ENCODE peak calls at places on chromosomes 13 and 19, in nine cellular contexts. One of them, this sample, is unnamed.
A peak's percentile ranks its signal among the peaks of the same experiment; 100 is the strongest.

GRCh38 chr13:98018293-98018692 is 64.8 kb downstream of the IPO5 start:
- DNase-seq in pons: no peak
- DNase-seq in heart right ventricle: no peak
- DNase-seq in T-helper 2 cell: no peak
- DNase-seq in mucosa of descending colon: no peak
- DNase-seq in nucleus accumbens: no peak
- DNase-seq in CD4-positive, alpha-beta T cell: no peak
- DNase-seq in right lobe of liver: no peak
- DNase-seq in activated B cell treated with CpG ODN at 0.5 μM for 24 hours: no peak
- DNase-seq in this sample: no peak

GRCh38 chr13:110125157-110125556 is 181.8 kb downstream of the COL4A1 start:
- DNase-seq in nucleus accumbens: no peak
- DNase-seq in pons: no peak
- DNase-seq in CD4-positive, alpha-beta T cell: no peak
- DNase-seq in activated B cell treated with CpG ODN at 0.5 μM for 24 hours: no peak
- DNase-seq in heart right ventricle: no peak
- DNase-seq in mucosa of descending colon: no peak
- DNase-seq in T-helper 2 cell: no peak
- DNase-seq in right lobe of liver: no peak
- DNase-seq in this sample: no peak

GRCh38 chr19:40365613-40366401 is 17.3 kb downstream of the PLD3 start:
- DNase-seq in CD4-positive, alpha-beta T cell: peak; percentile 25
- DNase-seq in nucleus accumbens: peak; percentile 58
- DNase-seq in T-helper 2 cell: peak; percentile 30
- DNase-seq in heart right ventricle: peak; percentile 72
- DNase-seq in pons: peak; percentile 36
- DNase-seq in right lobe of liver: no peak
- DNase-seq in activated B cell treated with CpG ODN at 0.5 μM for 24 hours: peak; percentile 28
- DNase-seq in mucosa of descending colon: peak; percentile 64
- DNase-seq in this sample: peak; percentile 92

GRCh38 chr13:26412263-26412662 is 145.2 kb upstream of the WASF3 start:
- DNase-seq in CD4-positive, alpha-beta T cell: no peak
- DNase-seq in pons: peak; percentile 23
- DNase-seq in activated B cell treated with CpG ODN at 0.5 μM for 24 hours: no peak
- DNase-seq in nucleus accumbens: no peak
- DNase-seq in right lobe of liver: no peak
- DNase-seq in mucosa of descending colon: no peak
- DNase-seq in heart right ventricle: no peak
- DNase-seq in T-helper 2 cell: no peak
- DNase-seq in this sample: no peak

GRCh38 chr13:32989331-32989730 is 26.9 kb upstream of the KL start:
- DNase-seq in CD4-positive, alpha-beta T cell: no peak
- DNase-seq in mucosa of descending colon: no peak
- DNase-seq in right lobe of liver: no peak
- DNase-seq in nucleus accumbens: no peak
- DNase-seq in heart right ventricle: no peak
- DNase-seq in T-helper 2 cell: no peak
- DNase-seq in activated B cell treated with CpG ODN at 0.5 μM for 24 hours: no peak
- DNase-seq in pons: no peak
- DNase-seq in this sample: no peak

GRCh38 chr19:16113727-16114126 is 2.0 kb downstream of the RAB8A start:
- DNase-seq in mucosa of descending colon: no peak
- DNase-seq in heart right ventricle: no peak
- DNase-seq in nucleus accumbens: no peak
- DNase-seq in pons: peak; percentile 70
- DNase-seq in CD4-positive, alpha-beta T cell: no peak
- DNase-seq in T-helper 2 cell: peak; percentile 59
- DNase-seq in right lobe of liver: no peak
- DNase-seq in activated B cell treated with CpG ODN at 0.5 μM for 24 hours: no peak
- DNase-seq in this sample: no peak

GRCh38 chr19:42098781-42099180 is 22.8 kb downstream of the ZNF574 start:
- DNase-seq in CD4-positive, alpha-beta T cell: no peak
- DNase-seq in activated B cell treated with CpG ODN at 0.5 μM for 24 hours: no peak
- DNase-seq in heart right ventricle: no peak
- DNase-seq in mucosa of descending colon: no peak
- DNase-seq in nucleus accumbens: no peak
- DNase-seq in right lobe of liver: no peak
- DNase-seq in pons: no peak
- DNase-seq in T-helper 2 cell: no peak
- DNase-seq in this sample: no peak

GRCh38 chr19:48064509-48064908 is 20.6 kb upstream of the CABP5 start:
- DNase-seq in pons: no peak
- DNase-seq in nucleus accumbens: no peak
- DNase-seq in mucosa of descending colon: no peak
- DNase-seq in activated B cell treated with CpG ODN at 0.5 μM for 24 hours: no peak
- DNase-seq in right lobe of liver: no peak
- DNase-seq in CD4-positive, alpha-beta T cell: no peak
- DNase-seq in T-helper 2 cell: no peak
- DNase-seq in heart right ventricle: no peak
- DNase-seq in this sample: no peak

GRCh38 chr13:113192902-113193301 is 15.6 kb downstream of the PCID2 start:
- DNase-seq in activated B cell treated with CpG ODN at 0.5 μM for 24 hours: no peak
- DNase-seq in nucleus accumbens: no peak
- DNase-seq in T-helper 2 cell: no peak
- DNase-seq in pons: no peak
- DNase-seq in CD4-positive, alpha-beta T cell: no peak
- DNase-seq in mucosa of descending colon: no peak
- DNase-seq in right lobe of liver: no peak
- DNase-seq in heart right ventricle: no peak
- DNase-seq in this sample: no peak

GRCh38 chr19:29013325-29013724 is 199.6 kb downstream of the UQCRFS1 start:
- DNase-seq in right lobe of liver: no peak
- DNase-seq in heart right ventricle: no peak
- DNase-seq in activated B cell treated with CpG ODN at 0.5 μM for 24 hours: no peak
- DNase-seq in mucosa of descending colon: no peak
- DNase-seq in T-helper 2 cell: no peak
- DNase-seq in nucleus accumbens: no peak
- DNase-seq in CD4-positive, alpha-beta T cell: no peak
- DNase-seq in pons: no peak
- DNase-seq in this sample: no peak

GRCh38 chr13:113645329-113645728 is 12.7 kb downstream of the ATP4B start:
- DNase-seq in nucleus accumbens: no peak
- DNase-seq in mucosa of descending colon: peak; percentile 14
- DNase-seq in right lobe of liver: peak; percentile 57
- DNase-seq in activated B cell treated with CpG ODN at 0.5 μM for 24 hours: no peak
- DNase-seq in T-helper 2 cell: no peak
- DNase-seq in pons: no peak
- DNase-seq in CD4-positive, alpha-beta T cell: no peak
- DNase-seq in heart right ventricle: no peak
- DNase-seq in this sample: no peak

GRCh38 chr19:23415561-23416191 is 20.4 kb upstream of the ZNF91 start:
- DNase-seq in activated B cell treated with CpG ODN at 0.5 μM for 24 hours: no peak
- DNase-seq in right lobe of liver: no peak
- DNase-seq in heart right ventricle: peak; percentile 31
- DNase-seq in pons: no peak
- DNase-seq in CD4-positive, alpha-beta T cell: no peak
- DNase-seq in mucosa of descending colon: peak; percentile 86
- DNase-seq in T-helper 2 cell: no peak
- DNase-seq in nucleus accumbens: peak; percentile 8
- DNase-seq in this sample: peak; percentile 84

GRCh38 chr13:74110053-74110452 is 24.2 kb downstream of the KLF12 start:
- DNase-seq in nucleus accumbens: no peak
- DNase-seq in T-helper 2 cell: no peak
- DNase-seq in right lobe of liver: no peak
- DNase-seq in pons: no peak
- DNase-seq in heart right ventricle: no peak
- DNase-seq in activated B cell treated with CpG ODN at 0.5 μM for 24 hours: no peak
- DNase-seq in mucosa of descending colon: peak; percentile 38
- DNase-seq in CD4-positive, alpha-beta T cell: no peak
- DNase-seq in this sample: no peak

GRCh38 chr19:5988520-5989387 is 10.8 kb upstream of the RANBP3 start:
- DNase-seq in pons: no peak
- DNase-seq in nucleus accumbens: no peak
- DNase-seq in CD4-positive, alpha-beta T cell: no peak
- DNase-seq in activated B cell treated with CpG ODN at 0.5 μM for 24 hours: no peak
- DNase-seq in heart right ventricle: no peak
- DNase-seq in mucosa of descending colon: no peak
- DNase-seq in right lobe of liver: no peak
- DNase-seq in T-helper 2 cell: no peak
- DNase-seq in this sample: no peak

GRCh38 chr13:20902438-20903163 is at the start of gene XPO4:
- DNase-seq in pons: peak; percentile 37
- DNase-seq in heart right ventricle: peak; percentile 83
- DNase-seq in mucosa of descending colon: peak; percentile 89
- DNase-seq in T-helper 2 cell: peak; percentile 90
- DNase-seq in CD4-positive, alpha-beta T cell: peak; percentile 76
- DNase-seq in right lobe of liver: peak; percentile 79
- DNase-seq in nucleus accumbens: peak; percentile 63
- DNase-seq in activated B cell treated with CpG ODN at 0.5 μM for 24 hours: peak; percentile 80
- DNase-seq in this sample: peak; percentile 90

GRCh38 chr13:46948338-46948737 is 51.5 kb upstream of the HTR2A start:
- DNase-seq in mucosa of descending colon: no peak
- DNase-seq in heart right ventricle: no peak
- DNase-seq in activated B cell treated with CpG ODN at 0.5 μM for 24 hours: no peak
- DNase-seq in pons: no peak
- DNase-seq in CD4-positive, alpha-beta T cell: no peak
- DNase-seq in right lobe of liver: no peak
- DNase-seq in T-helper 2 cell: no peak
- DNase-seq in nucleus accumbens: no peak
- DNase-seq in this sample: no peak

GRCh38 chr19:18007605-18007938 is 398 bp upstream of the ARRDC2 start:
- DNase-seq in T-helper 2 cell: no peak
- DNase-seq in mucosa of descending colon: no peak
- DNase-seq in CD4-positive, alpha-beta T cell: peak; percentile 37
- DNase-seq in right lobe of liver: no peak
- DNase-seq in pons: no peak
- DNase-seq in activated B cell treated with CpG ODN at 0.5 μM for 24 hours: no peak
- DNase-seq in nucleus accumbens: no peak
- DNase-seq in heart right ventricle: no peak
- DNase-seq in this sample: no peak

GRCh38 chr19:46546194-46546896 is 50.7 kb upstream of the PNMA8B start:
- DNase-seq in mucosa of descending colon: peak; percentile 60
- DNase-seq in pons: peak; percentile 64
- DNase-seq in CD4-positive, alpha-beta T cell: no peak
- DNase-seq in nucleus accumbens: no peak
- DNase-seq in T-helper 2 cell: peak; percentile 23
- DNase-seq in heart right ventricle: no peak
- DNase-seq in activated B cell treated with CpG ODN at 0.5 μM for 24 hours: no peak
- DNase-seq in right lobe of liver: peak; percentile 79
- DNase-seq in this sample: peak; percentile 66

GRCh38 chr13:97018029-97018819 is 23.9 kb upstream of the OXGR1 start:
- DNase-seq in pons: peak; percentile 81
- DNase-seq in activated B cell treated with CpG ODN at 0.5 μM for 24 hours: no peak
- DNase-seq in CD4-positive, alpha-beta T cell: no peak
- DNase-seq in nucleus accumbens: peak; percentile 4
- DNase-seq in right lobe of liver: no peak
- DNase-seq in T-helper 2 cell: peak; percentile 53
- DNase-seq in mucosa of descending colon: no peak
- DNase-seq in heart right ventricle: no peak
- DNase-seq in this sample: peak; percentile 28

GRCh38 chr13:65907656-65908441 is 1322.3 kb downstream of the PCDH9 start:
- DNase-seq in CD4-positive, alpha-beta T cell: no peak
- DNase-seq in T-helper 2 cell: no peak
- DNase-seq in mucosa of descending colon: no peak
- DNase-seq in activated B cell treated with CpG ODN at 0.5 μM for 24 hours: no peak
- DNase-seq in right lobe of liver: no peak
- DNase-seq in pons: no peak
- DNase-seq in heart right ventricle: no peak
- DNase-seq in nucleus accumbens: no peak
- DNase-seq in this sample: no peak

GRCh38 chr19:41376998-41377365 is 649 bp downstream of the TMEM91 start:
- DNase-seq in pons: no peak
- DNase-seq in activated B cell treated with CpG ODN at 0.5 μM for 24 hours: no peak
- DNase-seq in nucleus accumbens: no peak
- DNase-seq in T-helper 2 cell: no peak
- DNase-seq in heart right ventricle: no peak
- DNase-seq in CD4-positive, alpha-beta T cell: no peak
- DNase-seq in mucosa of descending colon: no peak
- DNase-seq in right lobe of liver: no peak
- DNase-seq in this sample: no peak

GRCh38 chr19:18518639-18519038 is 3.2 kb downstream of the ELL start:
- DNase-seq in activated B cell treated with CpG ODN at 0.5 μM for 24 hours: no peak
- DNase-seq in mucosa of descending colon: no peak
- DNase-seq in pons: no peak
- DNase-seq in CD4-positive, alpha-beta T cell: no peak
- DNase-seq in nucleus accumbens: no peak
- DNase-seq in heart right ventricle: no peak
- DNase-seq in T-helper 2 cell: no peak
- DNase-seq in right lobe of liver: no peak
- DNase-seq in this sample: no peak

GRCh38 chr19:34094960-34095359 is 77.3 kb upstream of the LSM14A start:
- DNase-seq in right lobe of liver: no peak
- DNase-seq in T-helper 2 cell: no peak
- DNase-seq in heart right ventricle: no peak
- DNase-seq in nucleus accumbens: no peak
- DNase-seq in mucosa of descending colon: no peak
- DNase-seq in CD4-positive, alpha-beta T cell: no peak
- DNase-seq in pons: no peak
- DNase-seq in activated B cell treated with CpG ODN at 0.5 μM for 24 hours: no peak
- DNase-seq in this sample: no peak

GRCh38 chr13:45055902-45056648 is 64.2 kb upstream of the GTF2F2 start:
- DNase-seq in right lobe of liver: no peak
- DNase-seq in heart right ventricle: no peak
- DNase-seq in pons: peak; percentile 59
- DNase-seq in mucosa of descending colon: no peak
- DNase-seq in T-helper 2 cell: no peak
- DNase-seq in nucleus accumbens: peak; percentile 43
- DNase-seq in CD4-positive, alpha-beta T cell: no peak
- DNase-seq in activated B cell treated with CpG ODN at 0.5 μM for 24 hours: no peak
- DNase-seq in this sample: no peak

GRCh38 chr19:1156830-1157615 is 17.0 kb downstream of the SBNO2 start:
- DNase-seq in right lobe of liver: no peak
- DNase-seq in heart right ventricle: no peak
- DNase-seq in nucleus accumbens: no peak
- DNase-seq in CD4-positive, alpha-beta T cell: no peak
- DNase-seq in activated B cell treated with CpG ODN at 0.5 μM for 24 hours: no peak
- DNase-seq in mucosa of descending colon: no peak
- DNase-seq in T-helper 2 cell: no peak
- DNase-seq in pons: no peak
- DNase-seq in this sample: no peak

GRCh38 chr13:104295537-104295936 is 1229.3 kb upstream of the SLC10A2 start:
- DNase-seq in pons: no peak
- DNase-seq in mucosa of descending colon: no peak
- DNase-seq in heart right ventricle: no peak
- DNase-seq in CD4-positive, alpha-beta T cell: no peak
- DNase-seq in T-helper 2 cell: no peak
- DNase-seq in nucleus accumbens: no peak
- DNase-seq in right lobe of liver: no peak
- DNase-seq in activated B cell treated with CpG ODN at 0.5 μM for 24 hours: no peak
- DNase-seq in this sample: no peak

GRCh38 chr19:17647071-17648020 is 40.8 kb downstream of the UNC13A start:
- DNase-seq in T-helper 2 cell: no peak
- DNase-seq in pons: no peak
- DNase-seq in mucosa of descending colon: no peak
- DNase-seq in right lobe of liver: no peak
- DNase-seq in CD4-positive, alpha-beta T cell: no peak
- DNase-seq in nucleus accumbens: no peak
- DNase-seq in activated B cell treated with CpG ODN at 0.5 μM for 24 hours: no peak
- DNase-seq in heart right ventricle: no peak
- DNase-seq in this sample: no peak